ENCODE peak calls at places on chromosomes 12 and 14, in five cellular contexts. X is CD4-positive, alpha-beta T cell; M is naive thymus-derived CD4-positive, alpha-beta T cell; T is A549; C is CD8-positive, alpha-beta T cell. K is an unnamed sample.

GRCh38 chr14:35319509-35319908 is 27.3 kb downstream of the PSMA6 start:
- DNase-seq in M (no peak), X (no peak), C (no peak), T (no peak), K (no peak)

GRCh38 chr12:49703647-49704137 is 3.5 kb downstream of the FMNL3 start:
- DNase-seq in X (peak; percentile 11), T (no peak), C (peak; percentile 20), M (peak; percentile 9), K (no peak)

GRCh38 chr12:89166525-89166934 is 185.8 kb downstream of the DUSP6 start:
- DNase-seq in C (no peak), M (no peak), X (no peak), T (peak; percentile 36), K (no peak)

GRCh38 chr14:31592122-31592521 is 30.9 kb downstream of the NUBPL start:
- DNase-seq in X (no peak), C (no peak), M (no peak), T (no peak), K (no peak)

GRCh38 chr12:113062502-113063395 is 6.2 kb downstream of the DTX1 start:
- DNase-seq in X (no peak), T (no peak), M (no peak), C (no peak), K (no peak)

GRCh38 chr12:127657036-127657435 is 609.9 kb upstream of the TMEM132C start:
- DNase-seq in C (no peak), X (no peak), M (no peak), T (no peak), K (no peak)

GRCh38 chr12:10341892-10342509 is 34.3 kb downstream of the KLRD1 start:
- DNase-seq in T (no peak), C (no peak), M (no peak), X (no peak), K (no peak)

GRCh38 chr12:6605425-6606330 is 1.5 kb downstream of the CHD4 start:
- DNase-seq in T (no peak), X (peak; percentile 39), C (peak; percentile 36), M (peak; percentile 57), K (no peak)

GRCh38 chr14:28653521-28653920 is 113.1 kb upstream of the FOXG1 start:
- DNase-seq in M (no peak), X (no peak), T (peak; percentile 44), C (no peak), K (peak; percentile 95)

GRCh38 chr12:41264281-41264680 is 76.2 kb downstream of the PDZRN4 start:
- DNase-seq in C (no peak), M (no peak), X (no peak), T (peak; percentile 6), K (no peak)

GRCh38 chr12:52561880-52562449 is 9.0 kb upstream of the KRT71 start:
- DNase-seq in X (no peak), C (no peak), T (peak; percentile 41), M (no peak), K (no peak)

GRCh38 chr14:76267322-76268012 is 108.5 kb upstream of the ESRRB start:
- DNase-seq in C (no peak), X (no peak), M (no peak), T (no peak), K (no peak)
- H3K27ac ChIP-seq in C (no peak overlapping the region), X (no peak overlapping the region), M (no peak overlapping the region), T (no peak overlapping the region), K (no peak overlapping the region)

GRCh38 chr14:24072881-24073877 is 1.8 kb downstream of the CPNE6 start:
- DNase-seq in C (no peak), M (no peak), X (no peak), T (no peak), K (no peak)

GRCh38 chr14:24077086-24077485 is 5.7 kb downstream of the CPNE6 start:
- DNase-seq in T (no peak), X (no peak), C (no peak), M (no peak), K (no peak)

GRCh38 chr14:24076302-24076601 is 4.9 kb downstream of the CPNE6 start:
- DNase-seq in M (no peak), X (no peak), T (no peak), C (no peak), K (no peak)

GRCh38 chr14:24075485-24076301 is 4.3 kb downstream of the CPNE6 start:
- DNase-seq in C (no peak), T (no peak), X (no peak), M (no peak), K (no peak)

DNA sequence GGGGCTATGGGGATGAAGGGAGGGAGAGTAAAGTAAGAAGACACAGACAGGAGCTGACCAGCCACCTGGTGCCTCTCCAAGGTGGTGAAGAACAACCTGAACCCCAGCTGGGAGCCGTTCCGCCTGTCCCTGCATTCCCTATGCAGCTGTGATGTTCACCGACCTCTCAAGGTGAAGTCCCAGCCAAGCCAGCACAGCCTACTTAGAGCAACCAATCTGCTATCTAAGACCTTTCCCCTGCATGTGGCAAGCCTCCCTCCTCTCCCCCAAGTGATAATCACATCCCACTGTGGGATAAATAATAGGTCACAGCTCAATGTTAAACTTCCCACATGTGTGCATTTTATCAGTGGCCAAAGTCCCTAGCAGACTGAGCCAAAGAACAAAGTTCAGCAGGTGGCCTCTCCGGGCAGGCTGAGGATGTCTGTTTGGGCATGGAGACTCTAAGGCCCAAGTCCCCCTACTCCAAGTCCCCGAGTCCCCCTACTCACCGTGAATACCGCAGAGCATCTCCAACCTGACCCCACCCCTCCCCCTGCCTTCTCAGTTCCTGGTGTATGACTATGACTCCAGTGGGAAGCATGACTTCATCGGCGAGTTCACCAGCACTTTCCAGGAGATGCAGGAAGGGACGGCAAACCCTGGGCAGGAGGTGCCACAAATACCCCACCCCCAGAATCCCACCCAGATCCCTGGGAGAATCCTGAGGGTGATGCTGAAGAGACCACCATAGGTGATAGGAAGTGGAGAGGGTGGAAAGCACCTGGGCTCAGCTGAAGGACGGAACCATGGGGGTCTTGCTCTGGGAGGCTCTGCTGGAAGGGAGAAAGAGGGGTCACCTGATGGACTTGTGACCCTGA is 3.5 kb downstream of the CPNE6 start:
- DNase-seq in C (no peak), M (no peak), T (no peak), X (no peak), K (no peak)
- H3K27ac ChIP-seq in C (no peak overlapping the region), M (no peak overlapping the region), T (no peak overlapping the region), X (no peak overlapping the region), K (no peak overlapping the region)

DNA sequence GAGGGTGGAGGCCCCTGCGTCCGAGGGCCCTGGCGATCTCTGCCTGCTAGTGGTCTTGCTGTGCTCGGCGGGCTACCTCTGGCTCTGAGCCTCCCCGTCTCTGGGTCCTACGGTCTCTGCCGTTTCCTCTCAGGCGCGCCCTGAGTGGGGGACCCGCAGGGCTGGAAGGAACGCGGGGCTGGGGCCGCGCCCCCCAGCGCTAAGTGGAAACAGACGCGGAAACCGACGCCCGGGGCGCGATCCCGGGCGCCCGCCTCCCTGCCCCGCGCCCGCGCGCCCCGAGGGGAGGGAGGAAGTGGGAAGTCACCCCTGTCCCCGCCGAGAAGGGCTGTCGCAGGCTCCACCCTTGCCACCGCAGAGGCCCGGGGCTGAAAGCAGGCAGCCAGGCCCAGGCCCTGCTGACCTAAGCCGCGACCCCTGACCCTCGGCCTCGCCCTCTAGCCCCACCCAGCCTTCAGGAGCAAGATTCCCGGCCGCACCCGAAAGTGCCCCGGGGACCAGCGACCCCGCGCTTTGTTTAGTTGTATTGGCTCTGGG is 831 bp downstream of the CRIP1 start:
- DNase-seq in M (peak; percentile 80), C (peak; percentile 73), X (peak; percentile 74), T (no peak), K (no peak)
- H3K27ac ChIP-seq in M (peak overlapping the region; percentile 100), C (peak overlapping the region; percentile 96), X (peak overlapping the region; percentile 100), T (peak overlapping the region; percentile 99), K (no peak overlapping the region)

GRCh38 chr14:93318927-93319326 is 13.9 kb downstream of the BTBD7 start:
- DNase-seq in T (no peak), M (no peak), X (no peak), C (no peak), K (no peak)
- H3K27ac ChIP-seq in T (peak overlapping the region; percentile 78), M (no peak overlapping the region), X (no peak overlapping the region), C (no peak overlapping the region), K (peak overlapping the region; percentile 74)